ENCODE peak calls at places on chromosomes 2 and 18, in eight cellular contexts. C is NCI-H2081 treated with DMSO at 0.1 percent for 48 hours; U is HEK293T; L is kidney epithelial cell; G is stimulated activated CD4-positive, alpha-beta T cell treated with anti-CD3 and anti-CD28 coated beads, Interleukin-12 subunit alpha, Interleukin-12 subunit beta, amount 100 ng/mL, for 4 hours; W is HepG2; R is mucosa of descending colon; B is ELF-1. S is an unnamed sample.

GRCh38 chr2:108619916-108620620 is 85.8 kb downstream of the LIMS1 start:
- DNase-seq in L (no peak), U (no peak), R (no peak), C (no peak), B (no peak), W (no peak), G (no peak), S (no peak)

GRCh38 chr2:85682378-85682777 is 11.8 kb upstream of the GNLY start:
- DNase-seq in U (no peak), B (no peak), L (no peak), C (no peak), W (no peak), G (no peak), R (no peak), S (no peak)

GRCh38 chr18:79754022-79754761 is 43.5 kb upstream of the KCNG2 start:
- DNase-seq in C (no peak), B (no peak), R (no peak), L (no peak), G (no peak), W (no peak), U (no peak), S (no peak)

GRCh38 chr2:117832905-117833613 is 18.6 kb downstream of the DDX18 start:
- DNase-seq in B (peak; percentile 54), W (no peak), G (no peak), C (no peak), U (no peak), R (no peak), L (no peak), S (peak; percentile 52)

GRCh38 chr2:79994161-79994560 is 310.4 kb downstream of the LRRTM1 start:
- DNase-seq in G (no peak), R (no peak), U (no peak), C (no peak), B (no peak), W (no peak), L (no peak), S (no peak)

GRCh38 chr2:71948781-71949536 is 198.7 kb downstream of the CYP26B1 start:
- DNase-seq in R (no peak), W (no peak), G (no peak), B (no peak), C (no peak), L (no peak), U (no peak), S (no peak)

GRCh38 chr18:44586782-44587524 is 93.7 kb upstream of the SETBP1 start:
- DNase-seq in G (no peak), R (no peak), W (no peak), L (no peak), C (no peak), B (no peak), U (no peak), S (no peak)

GRCh38 chr2:36965751-36966369 is 476 bp downstream of the STRN start:
- DNase-seq in G (peak; percentile 45), C (no peak), W (no peak), R (no peak), U (peak; percentile 57), L (no peak), B (peak; percentile 80), S (peak; percentile 92)

S was measured in GM23338.